ENCODE peak calls at places on chromosome 10, in six cellular contexts. R, N, C, U, J and Z are unnamed samples.

GRCh38 chr10:103672345-103672744 is 178.8 kb downstream of the NEURL1 start:
- DNase-seq in N (no peak), J (no peak), U (no peak), C (no peak), R (no peak), Z (no peak)

GRCh38 chr10:43229208-43230061 is 37.4 kb downstream of the RASGEF1A start:
- DNase-seq in U (peak), R (no peak), C (no peak), N (no peak), J (no peak), Z (peak)

GRCh38 chr10:61992059-61992460 is 90.6 kb downstream of the ARID5B start:
- DNase-seq in C (peak), R (no peak), U (peak), J (no peak), N (peak), Z (no peak)

GRCh38 chr10:5512881-5513698 is 11.7 kb upstream of the CALML3 start:
- DNase-seq in C (no peak), N (no peak), R (no peak), U (no peak), J (no peak), Z (no peak)

GRCh38 chr10:133378251-133379096 is 588 bp upstream of the PAOX start:
- DNase-seq in C (peak), U (peak), R (no peak), J (no peak), N (peak), Z (peak)

GRCh38 chr10:72834183-72834825 is 59.2 kb upstream of the OIT3 start:
- DNase-seq in C (peak), R (no peak), U (peak), J (no peak), N (peak), Z (peak)

GRCh38 chr10:132875435-132875834 is 66.9 kb downstream of the CFAP46 start:
- DNase-seq in N (no peak), C (no peak), R (no peak), U (no peak), J (no peak), Z (no peak)

GRCh38 chr10:124060148-124060720 is 33.2 kb downstream of the CHST15 start:
- DNase-seq in U (no peak), R (no peak), J (no peak), C (no peak), N (no peak), Z (no peak)

GRCh38 chr10:43809211-43809930 is 160.7 kb upstream of the ZNF32 start:
- DNase-seq in R (no peak), N (no peak), C (peak), U (no peak), J (no peak), Z (no peak)

GRCh38 chr10:133210398-133211140 is 19.4 kb upstream of the UTF1 start:
- DNase-seq in C (no peak), R (no peak), J (no peak), N (no peak), U (no peak), Z (no peak)

GRCh38 chr10:121764241-121764942 is 163.4 kb downstream of the ATE1 start:
- DNase-seq in C (no peak), R (no peak), U (no peak), N (no peak), J (no peak), Z (no peak)

GRCh38 chr10:80471715-80472233 is 17.7 kb downstream of the TSPAN14 start:
- DNase-seq in C (no peak), R (no peak), J (no peak), U (no peak), N (no peak), Z (no peak)

GRCh38 chr10:43653746-43654145 is 5.1 kb upstream of the ZNF32 start:
- DNase-seq in N (no peak), U (no peak), J (no peak), C (no peak), R (no peak), Z (no peak)

GRCh38 chr10:78035437-78035836 is 1.8 kb downstream of the RPS24 start:
- DNase-seq in J (no peak), U (no peak), N (no peak), C (no peak), R (no peak), Z (no peak)

GRCh38 chr10:77501152-77501845 is 136.3 kb downstream of the KCNMA1 start:
- DNase-seq in U (no peak), N (no peak), C (no peak), R (no peak), J (peak), Z (no peak)

GRCh38 chr10:80946957-80947722 is 409.4 kb downstream of the SH2D4B start:
- DNase-seq in R (no peak), C (no peak), J (no peak), U (no peak), N (no peak), Z (no peak)

GRCh38 chr10:28721318-28721717 is 44.0 kb downstream of the BAMBI start:
- DNase-seq in C (no peak), U (no peak), N (no peak), R (no peak), J (no peak), Z (no peak)

GRCh38 chr10:71217266-71218045 is 5.1 kb downstream of the UNC5B start:
- DNase-seq in U (no peak), C (no peak), J (no peak), N (no peak), R (no peak), Z (no peak)

GRCh38 chr10:77251297-77252013 is 386.2 kb downstream of the KCNMA1 start:
- DNase-seq in C (peak), N (no peak), R (no peak), U (peak), J (no peak), Z (no peak)

GRCh38 chr10:122126763-122127659 is 138.0 kb downstream of the TACC2 start:
- DNase-seq in N (peak), R (no peak), C (peak), J (no peak), U (no peak), Z (no peak)

GRCh38 chr10:129755075-129756020 is 208.7 kb downstream of the EBF3 start:
- DNase-seq in J (no peak), R (no peak), C (no peak), N (no peak), U (no peak), Z (no peak)

GRCh38 chr10:113894581-113894980 is 40.1 kb downstream of the NHLRC2 start:
- DNase-seq in J (no peak), U (no peak), C (no peak), R (no peak), N (no peak), Z (no peak)

GRCh38 chr10:132977076-132977475 is 34.7 kb upstream of the CFAP46 start:
- DNase-seq in C (no peak), R (no peak), U (no peak), J (no peak), N (no peak), Z (no peak)

GRCh38 chr10:62689712-62690111 is 114.8 kb upstream of the ADO start:
- DNase-seq in R (no peak), N (peak), J (no peak), U (no peak), C (peak), Z (no peak)

GRCh38 chr10:132554991-132555647 is 17.5 kb downstream of the INPP5A start:
- DNase-seq in N (peak), U (peak), C (no peak), R (peak), J (no peak), Z (peak)

GRCh38 chr10:14016011-14016536 is 314.6 kb downstream of the FRMD4A start:
- DNase-seq in C (peak), J (no peak), N (peak), U (peak), R (no peak), Z (no peak)

GRCh38 chr10:91220954-91221696 is 662 bp downstream of the PCGF5 start:
- DNase-seq in R (no peak), U (peak), C (peak), N (peak), J (no peak), Z (no peak)

GRCh38 chr10:119769886-119770285 is 44.0 kb downstream of the INPP5F start:
- DNase-seq in N (no peak), U (no peak), C (peak), J (no peak), R (no peak), Z (no peak)

GRCh38 chr10:23345861-23346260 is 1.3 kb upstream of the C10orf67 start:
- DNase-seq in J (no peak), C (no peak), R (no peak), N (no peak), U (no peak), Z (no peak)

GRCh38 chr10:59971915-59972314 is 65.6 kb upstream of the CCDC6 start:
- DNase-seq in C (no peak), N (no peak), J (no peak), U (peak), R (no peak), Z (no peak)

GRCh38 chr10:73553316-73553715 is 37.8 kb downstream of the USP54 start:
- DNase-seq in J (no peak), R (no peak), U (peak), N (no peak), C (no peak), Z (no peak)

GRCh38 chr10:7471720-7472367 is 61.0 kb upstream of the SFMBT2 start:
- DNase-seq in J (no peak), R (no peak), N (no peak), U (peak), C (no peak), Z (no peak)
- H3K27ac ChIP-seq in J (no peak), R (peak), N (no peak), U (no peak), C (no peak), Z (no peak)

GRCh38 chr10:97001183-97001991 is 169.3 kb downstream of the LCOR start:
- DNase-seq in C (no peak), N (no peak), J (no peak), U (no peak), R (no peak), Z (no peak)

GRCh38 chr10:97002670-97003069 is 170.6 kb downstream of the LCOR start:
- DNase-seq in C (no peak), U (no peak), J (no peak), R (no peak), N (no peak), Z (no peak)

GRCh38 chr10:96999337-96999736 is 167.2 kb downstream of the LCOR start:
- DNase-seq in C (no peak), N (no peak), J (no peak), R (no peak), U (no peak), Z (no peak)

GRCh38 chr10:96999987-97000386 is 167.9 kb downstream of the LCOR start:
- DNase-seq in C (no peak), N (no peak), U (no peak), R (no peak), J (no peak), Z (no peak)

GRCh38 chr10:97000487-97001182 is 168.5 kb downstream of the LCOR start:
- DNase-seq in J (no peak), R (no peak), N (no peak), U (no peak), C (no peak), Z (no peak)
- TF ChIP-seq CTCF in J (no peak), R (no peak), N (no peak), U (no peak), C (no peak), Z (no peak)

DNA sequence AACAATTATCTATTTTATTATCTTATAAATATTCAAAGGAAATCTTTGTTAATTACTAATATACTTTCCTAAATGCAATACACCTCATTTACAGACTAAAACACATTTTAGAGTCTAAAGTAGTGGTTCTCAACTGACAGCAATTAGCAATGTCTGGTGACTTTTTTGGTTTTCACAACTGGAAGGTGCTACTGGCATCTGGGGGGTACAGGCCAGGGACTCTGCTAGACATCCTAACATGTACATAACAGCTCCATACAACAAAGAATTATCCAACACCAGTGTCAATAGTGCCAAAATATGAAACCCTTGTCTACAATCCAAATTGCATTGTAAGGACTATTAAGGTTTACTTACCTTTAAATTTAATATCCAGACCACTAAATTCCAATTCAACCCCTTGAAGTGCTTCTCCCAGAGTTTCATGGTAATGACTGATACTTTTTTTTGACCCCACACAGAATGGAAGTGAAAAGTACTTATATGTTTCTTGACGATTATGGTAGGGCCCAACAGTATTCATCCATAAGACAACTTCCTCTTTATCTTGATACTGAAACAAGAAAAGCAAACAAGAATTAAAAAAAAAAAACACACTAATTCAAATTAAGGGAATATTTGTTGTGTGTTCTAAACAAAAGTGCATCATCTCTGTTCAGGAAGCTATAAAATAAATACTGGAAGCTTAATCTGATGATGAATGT is 10.4 kb downstream of the TM9SF3 start:
- DNase-seq in C (no peak), R (no peak), N (no peak), J (no peak), U (no peak), Z (no peak)
- H3K27ac ChIP-seq in C (no peak), R (no peak), N (no peak), J (no peak), U (peak), Z (no peak)

GRCh38 chr10:116440330-116441030 is 12.8 kb downstream of the PNLIPRP3 start:
- DNase-seq in U (no peak), R (no peak), N (no peak), C (no peak), J (no peak), Z (no peak)

DNA sequence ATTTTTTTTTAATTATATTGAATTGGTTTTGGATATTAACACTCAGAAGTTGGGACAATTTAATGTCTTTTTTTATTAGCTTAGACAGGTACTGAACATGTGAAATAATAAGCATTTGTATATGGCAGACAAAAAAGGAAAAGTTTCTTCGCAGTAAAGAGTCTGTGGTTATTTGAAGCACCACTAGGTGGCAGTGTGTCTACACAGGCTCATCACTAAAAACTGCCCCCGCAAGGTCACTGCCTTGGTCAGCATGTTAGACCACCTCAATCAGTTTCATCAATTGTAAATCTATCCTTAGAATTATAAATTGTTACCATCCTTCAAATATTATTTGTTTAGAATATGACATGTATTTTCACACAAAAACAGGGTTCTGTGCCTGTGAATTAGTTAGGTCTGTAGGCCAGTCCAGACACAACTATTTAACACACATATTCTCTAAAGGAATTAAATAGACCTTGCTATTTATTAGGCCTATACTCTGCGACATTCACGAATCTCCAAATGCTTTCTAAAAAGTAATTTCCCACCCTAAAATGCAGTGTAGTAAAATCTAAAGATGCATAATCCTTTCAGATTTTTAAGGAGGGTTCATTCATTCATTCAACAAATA is 17.0 kb downstream of the PNLIPRP3 start:
- DNase-seq in R (no peak), C (peak), N (no peak), J (no peak), U (peak), Z (no peak)
- TF ChIP-seq CTCF in R (no peak), C (peak), N (peak), J (peak), U (peak), Z (peak)

GRCh38 chr10:18608581-18608980 is 42.8 kb downstream of the NSUN6 start:
- DNase-seq in U (no peak), N (no peak), J (no peak), R (no peak), C (no peak), Z (no peak)

GRCh38 chr10:18607979-18608378 is 43.4 kb downstream of the NSUN6 start:
- DNase-seq in R (no peak), N (no peak), J (no peak), U (no peak), C (no peak), Z (no peak)

GRCh38 chr10:18611168-18611567 is 40.2 kb downstream of the NSUN6 start:
- DNase-seq in R (no peak), J (no peak), U (no peak), C (no peak), N (no peak), Z (no peak)

GRCh38 chr10:18607503-18607902 is 43.9 kb downstream of the NSUN6 start:
- DNase-seq in C (peak), U (peak), N (peak), J (peak), R (no peak), Z (no peak)

GRCh38 chr10:18610517-18610916 is 40.9 kb downstream of the NSUN6 start:
- DNase-seq in C (peak), U (peak), J (no peak), R (no peak), N (no peak), Z (no peak)
- H3K27ac ChIP-seq in C (peak), U (no peak), J (peak), R (peak), N (peak), Z (no peak)

GRCh38 chr10:97599272-97599619 is 9.7 kb downstream of the C10orf62 start:
- DNase-seq in N (no peak), J (no peak), C (no peak), U (no peak), R (no peak), Z (no peak)

GRCh38 chr10:97597778-97598177 is 8.3 kb downstream of the C10orf62 start:
- DNase-seq in N (no peak), R (no peak), C (no peak), U (no peak), J (no peak), Z (no peak)

GRCh38 chr10:97593423-97593822 is 3.9 kb downstream of the C10orf62 start:
- DNase-seq in C (no peak), U (peak), R (no peak), N (no peak), J (no peak), Z (no peak)

GRCh38 chr10:97598407-97599271 is 9.1 kb downstream of the C10orf62 start:
- DNase-seq in N (no peak), U (no peak), R (no peak), C (no peak), J (no peak), Z (no peak)

GRCh38 chr10:97596101-97597055 is 6.9 kb downstream of the C10orf62 start:
- DNase-seq in U (peak), N (peak), R (no peak), J (peak), C (peak), Z (no peak)
- TF ChIP-seq CTCF in U (no peak), N (no peak), R (no peak), J (no peak), C (no peak), Z (no peak)

DNA sequence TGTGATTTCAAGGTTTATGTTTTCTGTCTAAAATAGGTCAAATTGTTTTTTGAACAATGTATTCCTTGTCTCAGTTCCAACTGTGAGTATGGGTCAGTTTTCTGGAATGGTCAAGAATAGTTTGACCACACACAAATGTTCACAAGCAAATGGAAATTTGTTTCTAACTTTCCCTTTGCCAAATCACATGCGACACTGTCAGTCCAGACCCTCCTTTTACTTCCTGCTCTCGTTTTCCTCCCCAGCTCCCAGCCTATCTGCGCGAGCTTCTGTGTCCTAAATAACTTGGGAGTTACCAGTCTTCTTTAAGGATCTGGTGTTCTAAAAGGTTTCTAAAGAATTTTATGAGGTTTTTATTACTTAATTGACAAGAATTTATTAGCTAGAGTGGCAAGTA is 266.0 kb upstream of the KLF6 start:
- DNase-seq in R (no peak), J (no peak), C (peak), U (peak), N (peak), Z (no peak)
- H3K27ac ChIP-seq in R (peak), J (peak), C (no peak), U (peak), N (peak), Z (no peak)